ENCODE peak calls at places on chromosomes 6 and 20, in seven cellular contexts. U is heart left ventricle, V is IMR-90, W is A549, J is uterus, I is GM23338, X is kidney. E is an unnamed sample.

GRCh38 chr6:169097336-169098052 is 156.2 kb downstream of the THBS2 start:
- DNase-seq in W (no peak), U (no peak), X (no peak), J (no peak), I (no peak), V (peak), E (no peak)

GRCh38 chr6:51339728-51340127 is 521.1 kb downstream of the TFAP2B start:
- DNase-seq in J (no peak), U (no peak), V (no peak), W (no peak), I (peak), X (no peak), E (no peak)

GRCh38 chr6:24926192-24926591 is 9.6 kb downstream of the RIPOR2 start:
- DNase-seq in I (no peak), X (no peak), U (no peak), V (no peak), J (no peak), W (no peak), E (no peak)

GRCh38 chr6:21587182-21587924 is 6.2 kb upstream of the SOX4 start:
- DNase-seq in V (peak), J (peak), I (peak), W (peak), X (peak), U (peak), E (peak)

GRCh38 chr6:27770724-27771123 is 141.5 kb downstream of the OR2B2 start:
- DNase-seq in J (no peak), W (no peak), U (no peak), X (no peak), V (no peak), I (peak), E (no peak)

GRCh38 chr20:19253316-19253715 is 40.9 kb downstream of the SLC24A3 start:
- DNase-seq in J (no peak), U (no peak), X (no peak), W (no peak), I (no peak), V (no peak), E (no peak)

GRCh38 chr20:58711266-58712051 is 18.9 kb downstream of the NPEPL1 start:
- DNase-seq in V (no peak), W (no peak), I (no peak), X (peak), U (no peak), J (peak), E (no peak)

GRCh38 chr6:71080151-71080550 is 123.3 kb upstream of the B3GAT2 start:
- DNase-seq in V (no peak), I (no peak), X (no peak), J (no peak), W (no peak), U (no peak), E (no peak)

GRCh38 chr20:47792021-47792618 is 6.8 kb upstream of the SULF2 start:
- DNase-seq in I (no peak), V (peak), U (peak), X (peak), J (peak), W (no peak), E (peak)

GRCh38 chr6:119720160-119720559 is 370.6 kb upstream of the MAN1A1 start:
- DNase-seq in V (peak), U (no peak), J (no peak), X (no peak), W (no peak), I (peak), E (no peak)

GRCh38 chr6:125834347-125834746 is 43.6 kb downstream of the NCOA7 start:
- DNase-seq in J (no peak), W (no peak), U (no peak), X (no peak), I (no peak), V (no peak), E (no peak)

GRCh38 chr20:50118203-50118602 is 5.3 kb upstream of the UBE2V1 start:
- DNase-seq in U (no peak), J (no peak), X (no peak), I (no peak), W (no peak), V (no peak), E (no peak)

GRCh38 chr20:50121858-50122271 is 8.9 kb upstream of the UBE2V1 start:
- DNase-seq in U (no peak), I (peak), J (no peak), X (peak), V (peak), W (peak), E (no peak)

GRCh38 chr20:50123418-50123817 is 10.5 kb upstream of the UBE2V1 start:
- DNase-seq in X (peak), V (no peak), I (no peak), U (no peak), J (no peak), W (no peak), E (no peak)

GRCh38 chr20:50122763-50123162 is 9.8 kb upstream of the UBE2V1 start:
- DNase-seq in V (no peak), U (no peak), W (no peak), I (no peak), J (no peak), X (no peak), E (no peak)

DNA sequence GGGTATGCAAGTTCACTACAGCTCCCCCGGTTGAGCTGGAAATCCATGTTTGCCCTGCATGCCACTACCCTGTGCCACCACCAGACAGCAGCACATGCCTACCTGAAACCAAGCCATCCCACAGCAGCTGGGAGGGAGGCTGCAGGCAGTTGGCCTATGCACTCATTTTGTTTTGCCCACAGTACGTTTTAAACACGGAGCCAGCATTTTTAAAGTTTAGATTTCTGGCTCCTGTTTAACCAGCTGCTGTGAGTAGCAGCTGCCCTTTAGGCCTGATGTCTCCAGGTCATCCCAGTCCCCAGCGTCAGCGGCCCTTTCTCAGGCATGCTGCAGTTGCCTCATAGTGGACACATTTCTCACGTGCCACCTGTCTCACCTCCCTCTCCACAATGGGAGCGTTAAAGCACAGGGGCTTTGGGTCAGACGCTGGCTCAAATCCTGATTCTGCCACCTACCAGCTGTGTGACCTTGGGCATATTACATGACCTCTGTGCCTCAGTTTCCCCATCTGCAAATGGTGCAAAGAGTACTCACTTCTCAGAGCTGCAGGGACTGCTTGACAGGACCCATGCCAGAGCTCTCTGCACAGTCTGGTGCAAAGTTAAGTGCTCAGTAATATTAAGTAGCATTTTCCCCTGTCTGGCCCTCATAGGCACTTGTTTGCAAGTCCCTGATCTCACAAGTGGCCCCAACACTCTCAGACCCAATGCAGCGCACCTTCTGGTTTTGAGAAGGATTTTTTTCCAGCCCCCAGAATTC is 8.2 kb upstream of the UBE2V1 start:
- DNase-seq in V (peak), I (peak), U (peak), X (peak), J (no peak), W (peak), E (peak)
- H3K4me3 ChIP-seq in V (no peak), I (no peak), U (no peak), X (no peak), J (no peak), W (no peak), E (no peak)

DNA sequence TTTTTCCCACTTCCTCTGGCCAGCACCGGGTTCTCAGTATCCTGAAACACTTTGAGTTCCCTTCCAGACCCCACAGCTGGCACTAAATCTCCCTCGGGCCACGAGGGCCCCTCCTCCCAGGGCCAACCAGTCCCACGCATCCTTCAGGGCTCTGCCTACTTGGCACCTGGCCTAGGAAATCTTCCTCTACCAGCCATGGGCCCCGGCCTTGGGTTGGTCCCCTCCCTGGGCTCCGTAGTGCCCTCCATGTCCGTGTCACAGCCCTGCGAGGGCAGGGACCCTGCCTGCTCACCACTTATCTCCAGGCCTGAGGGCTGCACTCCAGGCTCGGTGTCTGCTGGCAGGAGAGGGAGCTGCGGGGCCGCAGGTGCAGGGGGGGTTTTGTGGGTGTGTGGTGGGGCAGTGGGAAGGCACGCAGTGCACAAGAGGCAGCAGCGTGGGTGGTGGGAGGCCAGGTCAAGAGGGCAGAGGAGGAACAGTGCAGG is 48.8 kb upstream of the CDH22 start:
- DNase-seq in X (no peak), J (peak), V (no peak), U (peak), W (no peak), I (no peak), E (peak)
- H3K4me3 ChIP-seq in X (no peak), J (no peak), V (no peak), U (no peak), W (no peak), I (no peak), E (no peak)

GRCh38 chr6:41502607-41503434 is 43.4 kb upstream of the FOXP4 start:
- DNase-seq in W (no peak), J (peak), I (peak), X (peak), V (no peak), U (peak), E (peak)

GRCh38 chr6:41503435-41503768 is 42.8 kb upstream of the FOXP4 start:
- DNase-seq in W (no peak), V (no peak), U (no peak), I (no peak), J (no peak), X (no peak), E (no peak)

GRCh38 chr6:41505084-41506049 is 40.8 kb upstream of the FOXP4 start:
- DNase-seq in U (peak), X (peak), V (peak), J (peak), I (peak), W (no peak), E (peak)

GRCh38 chr6:41503841-41504525 is 42.2 kb upstream of the FOXP4 start:
- DNase-seq in I (peak), J (peak), W (peak), V (peak), X (peak), U (peak), E (peak)

DNA sequence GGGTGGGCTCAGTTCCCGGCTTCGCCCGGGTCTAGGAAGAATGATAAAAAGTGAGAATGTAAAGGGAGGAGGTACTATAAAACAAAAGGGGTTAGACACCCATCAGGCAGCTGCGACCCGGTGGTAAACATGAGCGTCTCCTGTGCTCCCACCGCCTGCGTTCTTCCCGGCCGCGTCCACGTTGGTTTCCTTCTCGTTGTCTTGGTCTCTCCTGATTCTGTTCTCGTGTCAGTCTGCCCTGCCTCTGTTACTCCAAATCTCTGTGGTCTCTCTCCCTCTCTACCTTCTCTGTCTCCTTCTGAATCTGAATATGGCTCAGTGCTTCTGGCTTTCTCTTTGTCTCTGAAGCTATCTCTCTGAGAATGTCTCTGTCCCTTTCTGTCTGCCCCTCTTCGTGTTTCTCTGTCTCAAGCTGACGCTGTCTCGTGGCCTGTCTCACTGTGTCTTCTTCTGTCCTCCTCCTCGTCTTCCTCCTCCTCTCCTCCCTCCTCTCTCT is 41.6 kb upstream of the FOXP4 start:
- DNase-seq in U (no peak), J (no peak), I (peak), V (peak), W (no peak), X (no peak), E (no peak)
- H3K4me3 ChIP-seq in U (no peak), J (peak), I (peak), V (no peak), W (no peak), X (peak), E (peak)

DNA sequence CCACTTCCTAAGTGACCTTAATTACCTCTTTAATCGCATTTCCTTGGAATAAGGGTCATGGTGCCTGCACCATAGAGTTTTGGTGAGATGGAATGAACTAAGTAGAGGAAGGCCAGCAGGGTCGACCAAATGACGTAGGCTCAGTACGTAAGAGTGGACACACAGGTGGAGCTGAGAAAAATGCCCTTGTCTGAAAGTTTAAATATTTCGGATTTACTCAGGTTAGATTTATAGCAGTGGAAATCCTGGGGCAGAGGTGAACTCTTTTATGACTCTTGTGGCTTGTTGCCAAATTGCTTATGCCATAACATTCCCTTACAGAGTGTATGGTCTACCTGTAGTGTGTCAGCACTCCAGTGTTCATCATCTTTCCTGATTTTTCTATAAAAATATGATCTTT is 23.6 kb upstream of the BTBD3 start:
- DNase-seq in U (no peak), X (no peak), V (no peak), J (no peak), W (no peak), I (no peak), E (no peak)
- H3K4me3 ChIP-seq in U (no peak), X (no peak), V (no peak), J (no peak), W (no peak), I (no peak), E (no peak)

E was measured in psoas muscle.